ENCODE peak calls at places on chromosomes 3 and 15, in nine cellular contexts. C is suprapubic skin, M is esophagus muscularis mucosa, Q is tibial nerve, R is HCT116, A is H1, Y is GM12878, Z is sigmoid colon, V is uterus. E is an unnamed sample. For H3K9me3, the result is how much of the 10 kb centered on the place peaks cover.

GRCh38 chr15:58985443-58985842 is 2.0 kb upstream of the RNF111 start:
- DNase-seq in R (no peak), Y (no peak), M (no peak), A (no peak), C (peak), Q (peak), Z (peak), V (peak), E (no peak)

GRCh38 chr3:142577701-142578308 is 728 bp downstream of the ATR start:
- DNase-seq in Z (no peak), Y (no peak), R (no peak), Q (no peak), M (no peak), V (no peak), C (no peak), A (no peak), E (no peak)

GRCh38 chr15:41944313-41944940 is 27.9 kb downstream of the EHD4 start:
- DNase-seq in Y (no peak), Z (peak), Q (no peak), M (no peak), A (no peak), V (peak), C (peak), R (peak), E (peak)

GRCh38 chr3:177443469-177443868 is 246.2 kb upstream of the TBL1XR1 start:
- DNase-seq in C (no peak), Z (no peak), Q (no peak), M (no peak), Y (no peak), A (no peak), R (peak), V (no peak), E (no peak)

GRCh38 chr3:8621872-8622271 is 22.7 kb downstream of the SSUH2 start:
- DNase-seq in C (peak), M (no peak), Y (no peak), V (peak), A (no peak), R (no peak), Q (no peak), Z (peak), E (no peak)

GRCh38 chr3:133944641-133945441 is 49.2 kb upstream of the RAB6B start:
- DNase-seq in Q (peak), A (no peak), M (no peak), R (no peak), C (peak), Y (no peak), V (peak), Z (peak), E (no peak)

GRCh38 chr3:8969246-8969645 is 6.0 kb upstream of the RAD18 start:
- DNase-seq in C (no peak), R (no peak), Y (no peak), Z (no peak), V (no peak), Q (no peak), M (peak), A (no peak), E (no peak)

GRCh38 chr3:27606537-27606936 is 115.6 kb downstream of the EOMES start:
- DNase-seq in A (no peak), R (no peak), Q (no peak), Y (no peak), M (no peak), Z (no peak), V (no peak), C (no peak), E (no peak)

GRCh38 chr3:141561426-141562034 is 74.7 kb downstream of the RASA2 start:
- DNase-seq in Z (no peak), Y (no peak), V (peak), C (no peak), A (no peak), Q (peak), R (peak), M (no peak), E (peak)

GRCh38 chr3:7740458-7740857 is 761.2 kb upstream of the LMCD1 start:
- DNase-seq in A (no peak), V (no peak), R (no peak), M (peak), C (no peak), Q (no peak), Z (no peak), Y (no peak), E (no peak)

GRCh38 chr3:149085828-149086231 is 503 bp downstream of the HLTF start:
- DNase-seq in M (no peak), Y (no peak), R (no peak), V (no peak), Q (peak), C (no peak), Z (peak), A (peak), E (no peak)

GRCh38 chr3:8656240-8656639 is 11.6 kb upstream of the SSUH2 start:
- DNase-seq in Z (no peak), V (no peak), Y (no peak), M (no peak), A (no peak), C (no peak), Q (no peak), R (no peak), E (no peak)

GRCh38 chr3:5217824-5218595 is 30.5 kb downstream of the EDEM1 start:
- DNase-seq in C (no peak), R (no peak), Z (no peak), Y (no peak), V (no peak), A (no peak), Q (no peak), M (no peak), E (no peak)

GRCh38 chr3:128415773-128416577 is 50.7 kb downstream of the DNAJB8 start:
- DNase-seq in C (no peak), A (no peak), R (no peak), Z (no peak), M (no peak), Y (no peak), Q (no peak), V (no peak), E (no peak)
- H3K27ac ChIP-seq in C (no peak), A (no peak), R (peak), Z (no peak), M (no peak), Y (no peak), Q (no peak), V (no peak), E (no peak)

DNA sequence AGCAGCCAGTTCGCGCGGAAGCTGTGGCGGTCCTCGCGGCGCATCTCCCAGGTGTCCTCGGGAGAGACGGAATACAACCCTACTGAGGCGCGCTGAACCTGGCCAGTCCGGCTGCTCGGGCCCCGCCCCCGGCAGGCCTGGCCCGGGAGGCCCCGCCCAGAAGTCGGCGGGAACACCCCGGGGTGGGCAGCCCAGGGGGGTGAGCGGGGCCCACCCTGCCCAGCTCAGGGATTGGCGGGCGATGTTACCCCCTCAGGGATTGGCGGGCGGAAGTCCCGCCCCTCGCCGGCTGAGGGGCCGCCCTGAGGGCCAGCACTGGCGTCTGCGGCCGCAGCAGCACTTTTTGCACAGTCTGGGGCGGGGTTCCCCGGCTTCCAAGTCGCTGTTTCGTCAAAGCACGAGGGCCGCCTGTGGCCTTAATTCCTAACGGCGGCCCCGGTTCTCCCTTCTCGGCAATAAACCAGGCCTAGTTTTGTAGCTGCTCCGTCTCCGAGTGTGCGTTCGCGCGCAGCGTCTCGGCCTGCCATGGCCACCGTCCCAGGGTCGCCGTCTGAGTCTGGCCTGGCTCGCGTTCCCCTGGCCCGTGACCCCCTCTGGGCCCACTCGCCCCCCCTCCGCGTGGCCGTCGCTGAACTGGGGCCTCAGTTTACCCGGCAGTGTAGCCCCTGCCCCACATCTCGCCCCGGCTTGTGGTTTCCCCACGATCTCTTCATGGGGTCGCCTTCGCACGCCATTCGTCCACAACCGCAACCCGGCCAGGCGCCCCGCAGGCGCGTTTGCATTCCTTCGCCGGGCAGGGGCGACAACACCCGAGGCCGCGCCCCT is 30.0 kb downstream of the NBEAL2 start:
- DNase-seq in Z (peak), C (peak), Y (peak), V (peak), R (no peak), M (peak), Q (peak), A (peak), E (peak)
- TF ChIP-seq POLR2A in Z (peak), C (no peak), Y (peak), V (peak), R (no peak), M (peak), Q (peak), A (no peak), E (peak)

GRCh38 chr3:20692675-20693074 is 506.7 kb upstream of the SGO1 start:
- DNase-seq in Q (no peak), V (no peak), Z (no peak), C (no peak), Y (no peak), R (no peak), M (no peak), A (no peak), E (no peak)
- H3K9me3 ChIP-seq in Q (under half), V (under half), Z (under half), C (under half), Y (under half), R (under half), M (under half), A (under half), E (under half)

GRCh38 chr15:101045835-101046691 is 126.9 kb downstream of the LRRK1 start:
- DNase-seq in R (no peak), M (peak), A (no peak), Z (peak), Y (no peak), C (peak), Q (no peak), V (peak), E (no peak)

GRCh38 chr15:101044625-101045235 is 125.6 kb downstream of the LRRK1 start:
- DNase-seq in R (no peak), A (no peak), Z (peak), Y (no peak), M (peak), Q (no peak), V (peak), C (peak), E (no peak)

GRCh38 chr15:101046826-101047225 is 127.7 kb downstream of the LRRK1 start:
- DNase-seq in C (peak), Z (peak), R (no peak), A (no peak), M (peak), Y (no peak), Q (no peak), V (peak), E (peak)

GRCh38 chr15:101043911-101044624 is 124.9 kb downstream of the LRRK1 start:
- DNase-seq in Q (no peak), Z (peak), Y (no peak), A (no peak), C (peak), M (peak), R (no peak), V (peak), E (peak)

DNA sequence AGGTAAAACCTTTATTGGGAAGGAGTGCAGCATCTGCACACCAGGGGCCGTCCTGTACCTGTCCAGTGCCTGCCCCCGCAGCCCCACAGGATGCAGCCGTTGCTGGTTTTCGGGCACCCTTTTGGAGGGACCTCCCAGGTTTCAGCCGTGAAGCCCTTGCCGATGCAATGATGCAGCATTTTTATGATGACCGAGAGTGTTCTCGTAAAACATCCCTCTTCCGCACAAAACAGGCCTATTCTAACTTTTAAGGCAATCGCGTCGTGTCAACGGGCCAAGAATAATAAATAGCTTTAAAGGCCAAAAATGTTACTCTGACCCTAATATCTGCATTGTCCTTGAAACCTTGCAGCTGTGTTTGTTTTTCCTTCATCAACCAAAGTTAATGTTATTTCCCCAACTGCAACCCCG is 126.1 kb downstream of the LRRK1 start:
- DNase-seq in V (peak), R (no peak), M (peak), Z (peak), A (no peak), Q (no peak), C (peak), Y (no peak), E (peak)
- H3K27ac ChIP-seq in V (peak), R (no peak), M (peak), Z (peak), A (no peak), Q (peak), C (no peak), Y (no peak), E (no peak)

DNA sequence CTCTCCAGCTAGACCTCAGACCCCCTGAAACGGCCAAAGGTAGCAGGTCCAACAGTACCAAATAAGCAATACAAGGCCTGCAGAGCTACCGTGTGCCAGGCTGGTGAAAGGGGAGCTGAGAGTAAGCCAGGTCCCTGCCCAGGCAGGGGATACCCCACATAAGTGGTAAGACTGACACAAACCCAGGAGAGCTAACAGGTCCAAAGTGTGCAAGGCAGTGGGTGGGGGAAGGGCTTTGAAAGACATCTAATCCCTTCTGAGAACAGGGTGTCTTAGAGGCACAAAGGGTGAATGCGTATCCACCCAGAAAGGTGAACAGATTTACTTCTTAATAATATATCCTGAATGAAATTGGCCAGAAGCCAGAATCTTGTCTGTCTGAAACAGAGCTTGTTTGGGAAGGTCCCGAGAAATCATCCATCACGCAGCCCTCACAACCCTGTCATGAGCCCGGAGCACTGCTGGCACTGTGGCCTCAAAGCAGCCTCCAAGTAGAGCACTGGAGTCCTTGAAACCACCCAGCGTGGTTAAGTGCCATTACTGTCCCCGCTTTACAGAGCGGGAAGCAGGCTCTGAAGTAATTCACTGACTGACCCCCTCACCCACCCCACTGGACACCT is 1.5 kb downstream of the TKT start:
- DNase-seq in Z (no peak), Q (no peak), R (no peak), M (no peak), V (no peak), C (no peak), Y (no peak), A (no peak), E (no peak)
- TF ChIP-seq POLR2A in Z (no peak), Q (no peak), R (no peak), M (no peak), V (no peak), C (no peak), Y (no peak), A (no peak), E (no peak)

E was measured in heart left ventricle.